ENCODE peak calls at places on chromosomes 6 and 20, in seven cellular contexts. C is HepG2, A is SK-N-SH, E is endothelial cell of umbilical vein, K is HCT116, Z is K562, U is H1. O is an unnamed sample.

GRCh38 chr6:137148291-137149076 is 25.0 kb downstream of the IL22RA2 start:
- DNase-seq in E (no peak), A (no peak), K (no peak), C (peak), U (no peak), Z (no peak), O (no peak)

GRCh38 chr6:16432075-16433032 is 194.0 kb downstream of the GMPR start:
- DNase-seq in K (no peak), E (peak), Z (no peak), A (no peak), C (no peak), U (no peak), O (peak)

GRCh38 chr6:38640216-38640909 is 634 bp upstream of the BTBD9 start:
- DNase-seq in U (no peak), C (no peak), K (no peak), A (no peak), Z (no peak), E (peak), O (no peak)

GRCh38 chr20:19976595-19977372 is 40.4 kb upstream of the NAA20 start:
- DNase-seq in C (peak), A (no peak), K (peak), U (peak), E (peak), Z (no peak), O (no peak)

GRCh38 chr20:57038608-57039440 is 227.6 kb downstream of the BMP7 start:
- DNase-seq in K (no peak), A (no peak), Z (no peak), U (no peak), C (no peak), E (no peak), O (no peak)

GRCh38 chr6:107578642-107579332 is 88.9 kb downstream of the SOBP start:
- DNase-seq in K (no peak), C (no peak), A (peak), U (peak), E (no peak), Z (no peak), O (no peak)

GRCh38 chr20:57433658-57434389 is 42.6 kb downstream of the RBM38 start:
- DNase-seq in U (no peak), Z (no peak), K (no peak), E (no peak), A (no peak), C (no peak), O (no peak)

GRCh38 chr6:5783584-5784089 is 223.1 kb downstream of the NRN1 start:
- DNase-seq in U (no peak), K (no peak), C (no peak), Z (no peak), A (no peak), E (no peak), O (no peak)

GRCh38 chr6:6703720-6704422 is 115.4 kb downstream of the LY86 start:
- DNase-seq in U (no peak), K (no peak), C (no peak), A (no peak), E (no peak), Z (no peak), O (no peak)

GRCh38 chr20:59586613-59587012 is 17.7 kb upstream of the PHACTR3 start:
- DNase-seq in A (no peak), K (no peak), Z (no peak), U (no peak), C (no peak), E (no peak), O (no peak)

GRCh38 chr6:167426074-167426473 is 101.2 kb downstream of the TTLL2 start:
- DNase-seq in A (no peak), Z (no peak), K (no peak), C (no peak), E (no peak), U (no peak), O (no peak)

GRCh38 chr6:49257549-49257948 is 205.5 kb downstream of the MMUT start:
- DNase-seq in K (no peak), U (no peak), Z (no peak), E (no peak), A (no peak), C (no peak), O (no peak)

GRCh38 chr6:25627001-25627400 is 25.0 kb upstream of the SCGN start:
- DNase-seq in A (no peak), K (no peak), E (no peak), Z (no peak), C (no peak), U (no peak), O (no peak)

GRCh38 chr20:36802326-36803223 is 29.0 kb upstream of the DSN1 start:
- DNase-seq in E (no peak), A (no peak), Z (no peak), U (no peak), C (no peak), K (no peak), O (no peak)

GRCh38 chr20:9230406-9230805 is 161.5 kb downstream of the PLCB4 start:
- DNase-seq in E (no peak), Z (no peak), K (no peak), C (no peak), A (no peak), U (no peak), O (no peak)

GRCh38 chr20:60092729-60093128 is 134.5 kb downstream of the CDH26 start:
- DNase-seq in A (no peak), U (no peak), E (no peak), K (no peak), Z (no peak), C (no peak), O (no peak)

GRCh38 chr6:150511313-150511712 is 88.4 kb upstream of the PLEKHG1 start:
- DNase-seq in C (no peak), K (no peak), A (no peak), Z (no peak), U (no peak), E (no peak), O (no peak)

GRCh38 chr6:156735751-156736150 is 41.4 kb upstream of the ARID1B start:
- DNase-seq in Z (no peak), U (no peak), C (no peak), A (no peak), K (no peak), E (no peak), O (no peak)

GRCh38 chr20:39800111-39800510 is 838.0 kb downstream of the DHX35 start:
- DNase-seq in Z (no peak), U (no peak), K (no peak), E (no peak), C (no peak), A (no peak), O (no peak)

GRCh38 chr6:25312703-25313102 is 33.5 kb downstream of the CARMIL1 start:
- DNase-seq in K (peak), E (peak), U (no peak), Z (no peak), A (no peak), C (no peak), O (no peak)

GRCh38 chr6:6689413-6690143 is 101.1 kb downstream of the LY86 start:
- DNase-seq in Z (no peak), C (no peak), U (no peak), K (no peak), A (no peak), E (peak), O (no peak)

GRCh38 chr6:42969431-42969830 is 8.9 kb downstream of the GNMT start:
- DNase-seq in E (no peak), C (no peak), U (no peak), Z (no peak), K (no peak), A (no peak), O (no peak)

GRCh38 chr20:57114290-57115005 is 152.0 kb downstream of the BMP7 start:
- DNase-seq in K (no peak), Z (no peak), U (no peak), C (no peak), A (no peak), E (no peak), O (no peak)

DNA sequence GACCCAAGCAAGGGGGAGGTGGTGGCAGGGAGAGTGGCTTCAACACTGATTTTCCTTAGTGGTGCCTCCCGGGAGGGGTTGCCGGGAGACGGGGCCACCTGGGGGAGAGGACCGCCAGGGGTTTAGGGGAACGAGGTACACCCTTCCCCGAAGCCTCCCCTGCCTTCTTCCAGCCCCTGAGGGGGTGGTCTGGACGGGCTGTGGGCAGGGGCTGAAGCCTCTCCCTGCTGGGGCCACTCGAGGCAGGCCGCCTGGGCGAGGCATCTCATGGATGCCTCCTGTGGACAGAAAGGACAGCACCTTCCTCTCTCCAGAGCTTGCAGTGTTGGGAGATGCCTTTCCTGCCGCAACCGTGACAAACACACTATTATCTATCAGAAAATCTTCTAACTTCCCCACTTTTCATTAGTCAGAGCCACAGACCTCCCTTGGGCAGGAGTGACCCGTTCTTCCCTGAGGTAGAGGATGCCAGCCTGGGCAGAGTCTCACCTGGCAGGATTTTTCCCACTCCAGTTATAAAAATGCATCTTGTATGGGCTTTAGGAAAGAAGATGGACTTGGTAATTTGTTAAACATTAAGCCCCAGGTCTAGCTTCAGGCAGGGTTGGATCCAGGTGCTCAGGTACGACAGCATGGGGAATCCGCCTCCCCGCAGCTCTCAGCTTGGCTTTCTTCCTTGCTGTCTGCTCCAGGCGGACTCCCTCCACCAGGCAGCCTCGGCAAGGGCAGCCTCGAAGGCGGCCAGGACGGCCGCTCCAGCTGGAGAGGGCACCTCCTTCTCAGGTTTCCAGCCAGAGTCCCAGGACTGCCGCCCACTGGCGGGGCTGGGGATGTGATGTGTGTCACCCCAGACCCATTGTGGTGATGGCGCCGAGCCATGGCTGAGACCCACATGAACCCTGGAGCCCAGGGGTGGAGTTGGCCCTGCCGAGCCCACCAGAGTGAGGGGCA is 11.0 kb downstream of the HRH3 start:
- DNase-seq in K (no peak), U (peak), A (peak), E (no peak), C (peak), Z (peak), O (no peak)
- H3K9ac ChIP-seq in K (no peak), U (no peak), A (no peak), E (no peak), C (no peak), Z (peak), O (no peak)

GRCh38 chr6:157951828-157952227 is 29.8 kb upstream of the SYNJ2 start:
- DNase-seq in U (no peak), K (no peak), Z (no peak), C (no peak), E (no peak), A (no peak), O (no peak)
- TF ChIP-seq POLR2AphosphoS5 in U (no peak), K (no peak), Z (no peak), C (no peak), E (no peak), A (no peak), O (no peak)

GRCh38 chr6:135866445-135867143 is 15.1 kb downstream of the PDE7B start:
- DNase-seq in K (no peak), U (no peak), A (no peak), C (no peak), Z (no peak), E (no peak), O (no peak)
- H3K9ac ChIP-seq in K (no peak), U (no peak), A (no peak), C (no peak), Z (no peak), E (no peak), O (no peak)

DNA sequence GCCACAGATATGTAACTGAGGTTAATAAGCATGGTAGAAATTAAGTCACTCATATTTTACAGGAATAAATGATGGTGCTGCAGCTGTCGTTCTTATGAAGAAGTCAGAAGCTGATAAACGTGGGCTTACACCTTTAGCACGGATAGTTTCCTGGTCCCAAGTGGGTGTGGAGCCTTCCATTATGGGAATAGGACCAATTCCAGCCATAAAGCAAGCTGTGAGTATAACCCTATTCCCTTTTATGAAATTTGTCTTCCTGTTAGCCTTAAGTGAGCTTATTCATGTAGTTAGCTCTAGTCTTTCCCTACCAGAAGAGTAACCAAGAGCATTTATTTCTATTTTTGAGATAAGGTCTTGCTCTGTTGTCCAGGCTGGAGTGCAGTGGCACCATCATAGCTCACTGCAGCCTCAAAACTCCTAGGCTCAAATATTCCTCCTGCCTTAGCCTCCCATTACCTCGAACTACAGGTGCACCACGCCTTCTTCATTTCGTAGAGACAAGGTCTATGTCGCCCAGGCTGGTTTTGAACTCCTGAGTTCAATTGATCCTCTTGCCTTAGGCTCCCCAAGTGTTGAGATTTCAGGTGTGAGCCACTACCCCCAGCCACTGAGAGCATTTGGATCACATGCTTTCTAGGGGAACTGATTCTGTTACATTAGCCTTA is 12.0 kb downstream of the TCP1 start:
- DNase-seq in E (no peak), Z (no peak), C (no peak), A (no peak), U (no peak), K (no peak), O (no peak)
- TF ChIP-seq POLR2AphosphoS5 in E (no peak), Z (peak), C (no peak), A (no peak), U (no peak), K (peak), O (peak)